ENCODE peak calls at places on chromosome 15, in four cellular contexts. V, H, C and B are unnamed samples.

GRCh38 chr15:31457631-31458526 is 131.2 kb downstream of the KLF13 start:
- DNase-seq in V (no peak), C (no peak), H (peak; percentile 29), B (no peak)

GRCh38 chr15:77510066-77511044 is 89.7 kb downstream of the HMG20A start:
- DNase-seq in H (peak; percentile 83), V (no peak), C (no peak), B (peak; percentile 72)

GRCh38 chr15:44084171-44084570 is 110.9 kb downstream of the FRMD5 start:
- DNase-seq in C (no peak), H (no peak), V (no peak), B (no peak)

GRCh38 chr15:96703794-96704550 is 373.5 kb downstream of the NR2F2 start:
- DNase-seq in H (no peak), V (no peak), C (no peak), B (no peak)

GRCh38 chr15:29776859-29777258 is 45.4 kb downstream of the TJP1 start:
- DNase-seq in H (no peak), C (no peak), V (no peak), B (no peak)

GRCh38 chr15:77546050-77546501 is 86.6 kb downstream of the LINGO1 start:
- DNase-seq in C (peak; percentile 89), V (peak; percentile 69), H (no peak), B (no peak)

GRCh38 chr15:76711351-76711827 is 193.8 kb downstream of the SCAPER start:
- DNase-seq in V (no peak), H (no peak), C (no peak), B (no peak)

GRCh38 chr15:77538793-77539487 is 93.8 kb downstream of the LINGO1 start:
- DNase-seq in V (no peak), C (no peak), H (no peak), B (no peak)

GRCh38 chr15:40937762-40938529 is 8.8 kb downstream of the DLL4 start:
- DNase-seq in C (peak; percentile 44), H (peak; percentile 45), V (no peak), B (no peak)

DNA sequence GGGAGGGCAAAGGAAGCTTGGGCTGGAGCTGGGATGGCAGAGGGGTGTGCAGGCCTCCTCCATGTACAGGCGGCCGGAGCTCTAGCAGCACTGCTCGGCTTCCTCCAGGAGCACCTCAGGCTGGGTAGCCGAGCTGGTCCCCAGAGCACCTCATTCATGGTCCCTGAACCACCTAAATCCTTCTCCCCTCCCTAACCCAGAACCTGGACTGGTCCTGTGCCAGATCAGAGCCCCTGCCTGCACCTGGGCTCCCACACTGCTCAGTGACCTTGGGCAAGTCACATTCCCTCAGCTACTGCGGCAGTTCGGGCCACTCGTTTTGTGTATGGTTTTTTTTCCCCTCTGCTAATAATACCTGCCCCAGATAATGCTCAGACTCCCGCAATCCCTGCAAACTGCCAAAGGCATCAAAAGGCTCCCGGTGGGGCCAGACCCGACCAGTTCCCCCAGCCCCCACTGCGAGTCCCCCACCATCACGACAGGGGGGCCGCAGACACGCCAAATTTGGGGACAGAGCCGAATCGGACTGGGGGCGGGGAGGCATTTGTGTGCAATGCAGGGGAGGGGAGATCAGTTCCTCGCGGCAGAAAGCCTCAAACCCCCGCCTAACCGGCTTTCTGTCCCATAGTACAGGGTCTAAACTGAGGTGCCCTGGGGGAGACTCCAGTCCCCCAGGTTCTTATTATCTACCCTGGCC is 1.3 kb downstream of the SEMA7A start:
- DNase-seq in V (no peak), C (no peak), H (no peak), B (no peak)
- H2AK5ac ChIP-seq in V (no peak overlapping the region), C (no peak overlapping the region), H (no peak overlapping the region), B (peak overlapping the region; percentile 25)

GRCh38 chr15:83288381-83288801 is 3.9 kb upstream of the BNC1 start:
- DNase-seq in C (peak; percentile 62), H (peak; percentile 62), V (peak; percentile 64), B (no peak)
- H2AK5ac ChIP-seq in C (peak overlapping the region; percentile 6), H (no peak overlapping the region), V (no peak overlapping the region), B (no peak overlapping the region)

DNA sequence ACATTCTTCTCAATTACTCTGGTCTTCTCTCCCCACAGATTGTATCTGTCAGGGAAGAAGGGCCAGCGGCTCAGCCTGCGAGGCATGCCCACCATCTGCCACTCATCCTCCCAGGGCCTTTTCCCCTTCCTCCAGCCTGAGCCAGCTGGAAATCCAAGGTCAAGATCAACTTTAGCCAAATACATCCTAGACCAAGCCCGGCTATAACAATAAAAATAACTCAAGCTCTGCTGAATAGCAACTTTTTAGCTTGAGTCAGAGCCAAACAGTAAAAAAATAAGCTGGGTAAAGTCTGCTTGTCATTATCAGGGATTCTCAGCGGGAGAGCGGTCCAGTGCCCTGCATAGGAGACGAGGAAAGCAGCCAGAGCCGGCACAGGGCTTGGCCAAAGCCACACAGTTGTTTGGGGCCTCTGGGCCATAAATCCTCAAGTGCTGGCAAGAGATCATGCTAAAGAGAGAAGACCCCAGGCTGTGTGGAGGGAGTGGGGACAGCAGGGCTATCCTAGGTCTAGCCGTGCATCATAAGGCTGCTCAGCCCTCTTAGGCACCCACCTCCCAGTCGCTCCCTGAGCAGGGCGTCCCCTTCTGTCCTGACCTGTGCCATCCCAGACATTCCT is 76.2 kb upstream of the HERC1 start:
- DNase-seq in V (no peak), H (no peak), C (no peak), B (no peak)
- H2AK5ac ChIP-seq in V (no peak overlapping the region), H (no peak overlapping the region), C (no peak overlapping the region), B (no peak overlapping the region)

DNA sequence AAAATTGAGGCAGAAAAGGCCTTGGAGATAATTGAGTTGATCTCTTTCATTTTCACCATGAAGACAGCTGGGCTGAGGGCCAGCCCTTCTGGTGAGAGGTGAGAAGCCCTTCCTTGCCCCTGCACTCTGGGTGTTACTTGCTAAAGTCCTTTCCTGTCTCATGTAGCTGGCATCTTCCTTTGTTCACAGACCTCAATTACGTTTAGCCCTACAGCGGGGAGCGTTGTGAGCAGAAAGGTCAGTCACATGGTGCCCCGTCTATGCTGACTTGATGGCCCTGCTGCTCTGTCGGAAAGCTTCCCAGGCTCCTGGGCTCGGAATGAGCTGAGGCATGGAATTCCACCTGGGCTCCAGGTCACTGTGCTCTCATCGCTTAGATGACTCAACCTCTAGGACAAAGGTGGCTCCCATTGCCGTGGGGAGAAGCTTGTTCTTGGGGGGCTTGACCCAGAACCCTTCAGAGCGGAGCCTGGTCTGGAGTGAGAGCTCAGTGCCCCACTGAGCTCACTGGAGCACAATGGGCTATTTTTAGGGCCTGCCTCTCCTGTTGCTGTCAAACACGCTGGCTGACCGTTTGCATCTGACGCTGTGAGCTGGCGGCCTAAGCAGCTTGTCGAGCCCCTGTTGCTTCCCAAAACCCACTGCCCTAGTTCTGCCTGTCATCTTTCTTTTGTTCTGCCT is 47.0 kb downstream of the RPLP1 start:
- DNase-seq in V (no peak), C (peak; percentile 40), H (no peak), B (peak; percentile 44)
- H2AK5ac ChIP-seq in V (no peak overlapping the region), C (no peak overlapping the region), H (no peak overlapping the region), B (no peak overlapping the region)

GRCh38 chr15:79425591-79426295 is 6.4 kb upstream of the MINAR1 start:
- DNase-seq in C (no peak), V (no peak), H (no peak), B (no peak)
- H2AK5ac ChIP-seq in C (no peak overlapping the region), V (no peak overlapping the region), H (no peak overlapping the region), B (no peak overlapping the region)